ENCODE peak calls at places on chromosome 17, in five cellular contexts. P, T, O, A and B are unnamed samples.

GRCh38 chr17:50662632-50663225 is 28.0 kb downstream of the ABCC3 start:
- DNase-seq in P (no peak), T (no peak), O (no peak), A (no peak), B (no peak)

GRCh38 chr17:72489273-72489641 is 368.4 kb downstream of the SOX9 start:
- DNase-seq in P (no peak), T (no peak), O (no peak), A (no peak), B (no peak)

GRCh38 chr17:152860-153420 is 15.6 kb downstream of the SCGB1C2 start:
- DNase-seq in P (no peak), T (no peak), O (no peak), A (no peak), B (no peak)

GRCh38 chr17:33895491-33895890 is 359.6 kb upstream of the CCL2 start:
- DNase-seq in P (no peak), T (no peak), O (no peak), A (no peak), B (no peak)

GRCh38 chr17:50501054-50501453 is 7.2 kb upstream of the MYCBPAP start:
- DNase-seq in P (no peak), T (peak), O (no peak), A (peak), B (no peak)

GRCh38 chr17:79789943-79790804 is 6.7 kb downstream of the CBX8 start:
- DNase-seq in P (no peak), T (peak), O (no peak), A (no peak), B (no peak)

GRCh38 chr17:27596571-27597187 is 34.3 kb upstream of the LGALS9 start:
- DNase-seq in P (no peak), T (no peak), O (no peak), A (peak), B (no peak)

GRCh38 chr17:74137416-74137815 is 66.1 kb upstream of the RPL38 start:
- DNase-seq in P (no peak), T (no peak), O (no peak), A (no peak), B (no peak)

GRCh38 chr17:48392836-48393235 is 37.2 kb downstream of the SKAP1 start:
- DNase-seq in P (no peak), T (no peak), O (no peak), A (no peak), B (no peak)

GRCh38 chr17:64340557-64340956 is 50.1 kb downstream of the PECAM1 start:
- DNase-seq in P (no peak), T (no peak), O (no peak), A (no peak), B (no peak)

GRCh38 chr17:35918665-35919064 is 11.9 kb downstream of the RDM1 start:
- DNase-seq in P (no peak), T (no peak), O (no peak), A (no peak), B (no peak)

GRCh38 chr17:5785867-5786509 is 201.7 kb upstream of the NLRP1 start:
- DNase-seq in P (no peak), T (no peak), O (no peak), A (no peak), B (no peak)

GRCh38 chr17:9150407-9151090 is 129.2 kb downstream of the NTN1 start:
- DNase-seq in P (no peak), T (no peak), O (no peak), A (no peak), B (no peak)

GRCh38 chr17:34852141-34852540 is 109.1 kb downstream of the CCT6B start:
- DNase-seq in P (no peak), T (no peak), O (no peak), A (no peak), B (no peak)

GRCh38 chr17:15233022-15233805 is 31.9 kb downstream of the PMP22 start:
- DNase-seq in P (no peak), T (no peak), O (no peak), A (no peak), B (no peak)

GRCh38 chr17:57011482-57012015 is 33.6 kb downstream of the SCPEP1 start:
- DNase-seq in P (no peak), T (no peak), O (no peak), A (no peak), B (no peak)

GRCh38 chr17:77728022-77728671 is 230.4 kb upstream of the TNRC6C start:
- DNase-seq in P (peak), T (no peak), O (peak), A (peak), B (no peak)
- TF ChIP-seq CTCF in P (peak), T (no peak), O (peak), A (no peak), B (no peak)

DNA sequence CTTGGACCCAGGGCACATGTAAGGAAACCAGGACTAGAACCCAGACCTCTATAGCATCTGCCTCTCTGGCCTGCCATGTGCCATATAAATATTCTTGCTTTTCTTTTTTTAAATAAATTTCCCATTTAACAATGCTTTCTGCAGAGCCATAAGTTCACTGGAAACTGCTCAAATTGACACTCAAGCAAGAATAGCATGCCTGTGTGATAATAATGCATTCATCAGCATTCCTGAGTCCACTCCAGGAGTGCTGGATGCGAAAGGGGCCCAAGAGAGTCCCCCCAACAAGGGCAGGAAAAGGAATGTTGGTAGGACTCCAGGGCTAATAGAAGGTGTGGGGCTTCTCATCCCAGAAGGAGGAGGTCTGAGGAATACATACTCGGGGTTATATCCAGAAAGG is 78.4 kb downstream of the HLF start:
- DNase-seq in P (no peak), T (no peak), O (no peak), A (no peak), B (no peak)
- TF ChIP-seq CTCF in P (no peak), T (no peak), O (no peak), A (no peak), B (no peak)

GRCh38 chr17:1488826-1489275 is 3.6 kb downstream of the MYO1C start:
- DNase-seq in P (no peak), T (no peak), O (no peak), A (no peak), B (no peak)

GRCh38 chr17:1486802-1487695 is 5.4 kb downstream of the MYO1C start:
- DNase-seq in P (no peak), T (peak), O (no peak), A (peak), B (no peak)

GRCh38 chr17:1485748-1486376 is 6.6 kb downstream of the MYO1C start:
- DNase-seq in P (no peak), T (peak), O (no peak), A (peak), B (no peak)

GRCh38 chr17:1490643-1491405 is 1.7 kb downstream of the MYO1C start:
- DNase-seq in P (no peak), T (peak), O (no peak), A (peak), B (no peak)

DNA sequence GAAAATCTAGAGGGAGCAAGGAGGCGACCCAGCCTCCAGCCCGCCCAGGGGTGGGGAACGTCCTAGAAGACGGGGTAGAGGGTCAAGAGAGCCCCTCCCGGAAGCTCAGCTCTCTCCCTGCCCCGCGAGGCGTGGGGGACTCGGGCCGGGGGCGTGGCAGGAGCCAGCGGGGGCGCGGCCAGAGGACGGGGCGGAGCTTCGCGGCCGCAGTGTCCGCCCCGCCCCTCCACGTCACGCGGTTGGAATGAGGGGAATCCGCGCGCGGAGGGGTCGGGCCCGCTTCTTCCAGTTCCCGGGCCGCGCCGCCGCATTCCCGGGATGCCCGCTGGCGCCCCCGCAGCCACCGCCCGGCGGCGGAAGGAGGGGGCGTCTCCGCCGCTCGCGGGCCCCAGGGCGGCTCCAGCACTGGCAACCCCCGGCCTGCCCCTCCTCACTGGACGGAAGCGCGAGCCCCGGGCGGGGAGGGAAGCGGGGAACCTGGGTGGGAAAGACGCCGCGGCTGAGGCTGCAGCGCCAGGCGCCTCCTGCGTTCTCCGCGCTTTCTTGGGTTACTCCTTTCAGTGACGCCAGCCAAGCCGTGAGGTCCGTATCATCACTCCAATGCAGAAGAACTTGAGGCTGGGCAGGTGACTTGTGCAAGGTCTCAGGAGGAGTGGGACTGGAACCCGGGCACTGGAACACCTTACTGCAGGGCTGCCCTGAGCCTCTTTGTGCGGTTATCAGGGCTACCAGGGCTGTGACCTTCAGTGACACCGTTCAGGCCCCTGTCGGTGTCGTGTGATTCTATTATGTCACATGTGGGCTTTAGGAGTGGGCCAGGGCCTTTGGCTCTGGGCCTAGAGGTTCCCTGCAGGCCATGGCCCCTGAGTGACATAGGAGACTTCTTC is 4.3 kb downstream of the MYO1C start:
- DNase-seq in P (peak), T (peak), O (peak), A (peak), B (peak)
- TF ChIP-seq CTCF in P (no peak), T (no peak), O (no peak), A (peak), B (no peak)

GRCh38 chr17:77035526-77035925 is 105.2 kb upstream of the SEC14L1 start:
- DNase-seq in P (no peak), T (no peak), O (no peak), A (no peak), B (no peak)

GRCh38 chr17:77037943-77038342 is 102.8 kb upstream of the SEC14L1 start:
- DNase-seq in P (no peak), T (no peak), O (no peak), A (no peak), B (no peak)

GRCh38 chr17:77036136-77036840 is 104.5 kb upstream of the SEC14L1 start:
- DNase-seq in P (no peak), T (no peak), O (no peak), A (no peak), B (no peak)

GRCh38 chr17:77034677-77035424 is 105.9 kb upstream of the SEC14L1 start:
- DNase-seq in P (no peak), T (no peak), O (no peak), A (no peak), B (no peak)

DNA sequence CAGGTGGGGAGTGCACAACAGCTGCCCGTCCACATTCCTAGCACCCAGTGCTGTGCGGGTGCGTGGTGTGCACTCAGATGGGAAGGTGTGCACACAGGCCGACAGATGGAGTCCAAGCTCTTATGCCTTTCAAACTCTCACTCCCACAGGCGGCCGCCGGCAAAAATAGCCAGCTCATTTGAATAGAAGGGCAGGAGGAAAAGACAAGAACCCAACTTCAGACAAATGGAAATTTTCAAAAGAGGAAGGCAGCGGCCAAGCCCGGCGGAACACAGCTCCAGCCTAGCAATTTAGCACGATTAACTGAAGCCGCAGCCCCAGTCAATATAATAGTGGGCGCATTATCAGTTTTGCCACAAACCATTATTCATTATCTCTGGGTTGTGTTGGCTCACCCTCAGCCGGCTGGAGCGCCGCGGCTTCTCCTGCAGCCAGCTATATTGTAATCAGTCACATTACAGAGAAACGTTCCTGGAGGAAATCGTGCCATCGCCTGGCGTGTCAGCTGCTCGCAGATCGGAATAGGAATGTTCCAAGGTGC is 103.9 kb upstream of the SEC14L1 start:
- DNase-seq in P (no peak), T (peak), O (no peak), A (peak), B (no peak)
- TF ChIP-seq CTCF in P (no peak), T (no peak), O (no peak), A (no peak), B (peak)

DNA sequence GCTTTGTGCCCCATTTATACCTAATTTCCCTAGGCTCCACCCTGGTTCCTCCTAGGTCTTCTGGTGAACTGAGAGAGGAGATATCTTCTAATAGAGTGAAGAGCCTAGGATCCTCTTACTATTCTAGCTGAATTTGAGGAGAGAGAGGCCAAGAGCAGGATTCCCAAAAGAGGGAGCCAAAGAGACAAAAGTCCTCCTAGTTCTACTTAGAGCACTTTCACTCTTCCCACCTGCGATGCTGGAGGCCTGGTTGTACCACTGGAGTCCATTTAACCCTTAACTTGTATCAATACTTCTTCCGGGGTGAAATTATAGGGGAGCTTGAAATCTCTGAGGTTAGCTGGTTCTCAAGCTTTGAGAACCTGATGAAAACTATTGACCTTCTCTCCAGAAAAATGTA is 3.4 kb upstream of the SSH2 start:
- DNase-seq in P (no peak), T (peak), O (no peak), A (no peak), B (no peak)
- TF ChIP-seq CTCF in P (peak), T (peak), O (peak), A (no peak), B (peak)

GRCh38 chr17:82358467-82359350 is at the start of gene TEX19:
- DNase-seq in P (no peak), T (no peak), O (no peak), A (no peak), B (no peak)
- TF ChIP-seq CTCF in P (no peak), T (no peak), O (no peak), A (no peak), B (no peak)